ENCODE peak calls at places on chromosomes 13 and 19, in ten cellular contexts. O, Y, X, U, T, S, D, H, V and E are unnamed samples.

GRCh38 chr19:492091-492531 is 4.2 kb upstream of the MADCAM1 start:
- DNase-seq in X (no peak), U (peak; percentile 36), D (no peak), S (no peak), Y (no peak), H (peak; percentile 46), O (peak; percentile 44), T (no peak), V (no peak), E (no peak)

GRCh38 chr13:76663941-76664340 is 222.3 kb downstream of the KCTD12 start:
- DNase-seq in O (no peak), S (no peak), D (no peak), T (no peak), V (peak; percentile 27), Y (no peak), H (no peak), U (no peak), X (no peak), E (no peak)

GRCh38 chr13:23140492-23140891 is 40.3 kb upstream of the SGCG start:
- DNase-seq in O (no peak), T (no peak), S (no peak), H (no peak), Y (no peak), X (no peak), D (no peak), U (no peak), V (no peak), E (no peak)

GRCh38 chr13:26706381-26706780 is 54.2 kb downstream of the GPR12 start:
- DNase-seq in T (no peak), H (no peak), S (no peak), D (no peak), U (no peak), Y (no peak), O (peak; percentile 22), V (no peak), X (no peak), E (no peak)

GRCh38 chr19:9939301-9939913 is 3.1 kb upstream of the OLFM2 start:
- DNase-seq in D (no peak), S (no peak), V (peak; percentile 34), H (no peak), O (peak; percentile 61), X (no peak), T (no peak), U (no peak), Y (no peak), E (no peak)

GRCh38 chr19:24054044-24054935 is 32.7 kb upstream of the ZNF254 start:
- DNase-seq in H (no peak), O (no peak), X (no peak), Y (peak; percentile 89), D (peak; percentile 13), S (no peak), U (no peak), T (peak; percentile 24), V (peak; percentile 84), E (no peak)

GRCh38 chr13:93867481-93867880 is 612.0 kb downstream of the DCT start:
- DNase-seq in V (peak; percentile 39), O (no peak), X (no peak), Y (no peak), H (no peak), D (no peak), S (no peak), T (no peak), U (no peak), E (no peak)

GRCh38 chr19:48330012-48330681 is 4.8 kb downstream of the EMP3 start:
- DNase-seq in U (peak; percentile 91), D (no peak), T (no peak), V (no peak), X (peak; percentile 90), S (peak; percentile 86), Y (peak; percentile 56), H (peak; percentile 79), O (peak; percentile 95), E (peak; percentile 87)

GRCh38 chr13:112838038-112838965 is 130.7 kb upstream of the MCF2L start:
- DNase-seq in X (no peak), S (no peak), D (no peak), Y (no peak), U (no peak), T (no peak), H (peak; percentile 11), O (no peak), V (no peak), E (no peak)

GRCh38 chr19:5154129-5154798 is 185.4 kb downstream of the KDM4B start:
- DNase-seq in O (peak; percentile 81), V (no peak), U (peak; percentile 90), Y (no peak), X (peak; percentile 66), H (no peak), S (peak; percentile 91), T (no peak), D (peak; percentile 51), E (peak; percentile 70)

GRCh38 chr19:30670011-30670329 is 297.8 kb downstream of the ZNF536 start:
- DNase-seq in V (no peak), H (no peak), D (no peak), S (no peak), U (no peak), Y (no peak), T (no peak), X (no peak), O (peak; percentile 31), E (no peak)

GRCh38 chr19:38375098-38375493 is 725 bp downstream of the PSMD8 start:
- DNase-seq in O (no peak), T (no peak), S (no peak), U (no peak), Y (no peak), H (no peak), V (no peak), D (no peak), X (no peak), E (no peak)

GRCh38 chr19:13841339-13842293 is 35.3 kb upstream of the NANOS3 start:
- DNase-seq in H (no peak), U (no peak), V (peak; percentile 48), S (no peak), X (peak; percentile 90), O (no peak), Y (peak; percentile 48), T (no peak), D (no peak), E (no peak)

GRCh38 chr13:28451482-28452217 is 43.3 kb downstream of the FLT1 start:
- DNase-seq in O (peak; percentile 76), V (peak; percentile 20), X (no peak), H (no peak), T (no peak), D (no peak), U (peak; percentile 66), Y (no peak), S (no peak), E (no peak)

GRCh38 chr19:40617961-40618360 is 16.8 kb downstream of the LTBP4 start:
- DNase-seq in O (no peak), V (no peak), U (no peak), T (no peak), H (no peak), D (no peak), X (no peak), S (no peak), Y (no peak), E (no peak)

DNA sequence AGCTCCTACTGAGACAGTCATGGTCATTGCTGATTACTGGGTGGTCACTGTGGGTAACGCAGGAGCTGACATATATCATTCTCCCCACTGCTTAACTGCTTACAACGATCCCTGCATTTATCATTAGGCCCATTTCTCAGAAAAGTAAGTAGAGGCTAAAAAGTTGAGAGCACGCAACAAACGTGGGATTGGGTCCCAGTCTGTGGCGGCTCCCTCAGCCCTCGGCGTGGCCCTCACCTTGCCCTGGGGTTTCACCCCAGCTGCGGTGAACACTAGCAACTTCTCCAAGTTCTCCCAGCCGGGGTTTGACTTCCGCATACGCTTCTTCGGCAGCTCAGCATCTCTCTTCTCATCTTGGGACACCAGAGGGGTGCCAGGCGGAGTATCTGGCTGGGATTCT is 2.5 kb downstream of the PNKP start:
- DNase-seq in S (no peak), T (no peak), U (no peak), O (no peak), V (no peak), D (no peak), X (no peak), H (no peak), Y (no peak), E (no peak)
- TF ChIP-seq CTCF in S (no peak), T (no peak), U (no peak), O (no peak), V (no peak), D (no peak), X (no peak), H (no peak), Y (no peak), E (no peak)

GRCh38 chr19:19871932-19872331 is 6.2 kb downstream of the ZNF253 start:
- DNase-seq in S (no peak), Y (no peak), O (no peak), X (no peak), D (no peak), H (no peak), T (no peak), U (no peak), V (no peak), E (no peak)
- TF ChIP-seq CTCF in S (no peak), Y (no peak), O (no peak), X (no peak), D (no peak), H (no peak), T (no peak), U (no peak), V (no peak), E (no peak)

DNA sequence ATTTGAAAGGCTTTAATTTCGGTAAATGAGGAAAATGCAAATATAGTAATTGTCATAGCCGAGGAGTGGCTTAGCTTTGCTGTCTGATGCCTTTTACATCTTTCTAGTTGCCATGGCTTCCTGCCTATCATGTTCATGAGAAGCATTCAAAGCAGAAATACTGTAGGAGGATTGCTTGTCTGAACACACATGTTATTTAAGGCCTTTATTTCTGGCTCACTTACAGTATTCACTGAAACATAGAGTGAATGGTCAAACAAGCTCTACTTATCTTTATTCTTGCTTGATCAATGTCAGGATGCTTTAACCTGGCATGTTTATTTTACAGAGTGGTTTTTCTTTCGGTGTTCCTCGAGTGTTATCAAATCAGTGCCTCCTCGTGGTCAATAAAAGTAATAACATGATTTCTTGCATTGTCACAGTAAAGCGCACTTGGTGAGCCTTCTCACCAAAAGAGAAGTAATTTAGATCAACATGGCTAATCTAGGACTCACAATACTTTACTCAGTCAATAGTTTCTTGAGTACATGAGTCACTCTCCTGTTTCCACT is 73.5 kb upstream of the PCDH17 start:
- DNase-seq in T (no peak), D (no peak), X (no peak), Y (peak; percentile 3), U (no peak), S (no peak), H (no peak), V (no peak), O (peak; percentile 80), E (no peak)
- TF ChIP-seq CTCF in T (no peak), D (no peak), X (no peak), Y (no peak), U (peak; percentile 53), S (no peak), H (no peak), V (no peak), O (peak; percentile 60), E (peak; percentile 76)

DNA sequence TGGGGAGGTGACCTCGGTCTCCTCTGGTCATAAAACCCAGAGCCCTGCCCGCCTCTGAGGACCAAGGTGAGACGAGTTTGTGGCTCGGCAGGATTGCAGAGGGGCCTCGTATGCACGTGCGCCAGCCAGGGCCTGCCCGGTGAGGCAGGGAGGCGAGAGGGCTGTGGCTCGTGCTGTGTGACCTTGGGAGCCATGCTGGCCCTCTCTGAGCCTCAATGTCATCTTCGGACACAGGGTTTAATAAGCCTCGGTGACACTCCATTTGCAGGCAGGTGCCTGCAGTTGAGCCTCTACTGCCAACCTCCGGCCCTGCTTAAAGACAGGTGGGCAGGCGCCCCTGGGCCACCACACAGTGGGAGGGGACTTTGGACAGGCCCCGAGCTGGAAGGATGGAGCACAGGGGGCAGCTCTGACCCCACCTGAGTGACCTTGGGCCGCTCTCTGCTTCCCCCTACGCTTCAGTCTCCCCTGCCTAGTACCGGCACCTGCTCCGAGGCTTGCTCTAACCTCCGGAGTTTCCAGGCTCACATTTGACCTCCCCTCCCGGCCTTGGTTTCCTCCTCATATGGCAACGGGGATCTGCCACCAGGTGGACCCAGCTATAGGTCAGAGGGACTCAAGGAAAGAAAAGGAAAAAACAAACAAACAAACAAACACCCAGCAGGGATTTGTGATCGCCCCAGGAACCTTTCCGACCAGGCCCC is 3.2 kb downstream of the ZBTB7A start:
- DNase-seq in S (no peak), O (peak; percentile 67), D (no peak), V (no peak), T (no peak), Y (no peak), H (no peak), U (no peak), X (no peak), E (no peak)
- TF ChIP-seq CTCF in S (no peak), O (peak; percentile 21), D (no peak), V (peak; percentile 20), T (no peak), Y (peak; percentile 9), H (no peak), U (no peak), X (no peak), E (peak; percentile 23)